ENCODE peak calls at places on chromosome 20, in ten cellular contexts. B is fibroblast of lung; Z is CD8-positive, alpha-beta memory T cell; M is heart right ventricle; N is lower lobe of right lung; D is neural progenitor cell; A is CD8-positive, alpha-beta T cell; P is keratinocyte; S is endothelial cell of umbilical vein; X is cardiac muscle cell. F is an unnamed sample. For H3K9me3, the result is how much of the 10 kb centered on the place peaks cover.

GRCh38 chr20:17498641-17499040 is 32.5 kb downstream of the BFSP1 start:
- DNase-seq in B (no peak), Z (no peak), M (no peak), N (no peak), D (no peak), A (no peak), P (no peak), S (no peak), X (no peak), F (no peak)

GRCh38 chr20:33370296-33370695 is 31.0 kb downstream of the CDK5RAP1 start:
- DNase-seq in B (no peak), Z (peak), M (no peak), N (no peak), D (no peak), A (peak), P (no peak), S (no peak), X (no peak), F (no peak)

GRCh38 chr20:46349742-46350056 is 41.4 kb upstream of the CDH22 start:
- DNase-seq in B (no peak), Z (no peak), M (no peak), N (no peak), D (no peak), A (no peak), P (no peak), S (no peak), X (no peak), F (no peak)

GRCh38 chr20:12575352-12576095 is 433.2 kb upstream of the SPTLC3 start:
- DNase-seq in B (peak), Z (no peak), M (peak), N (peak), D (no peak), A (no peak), P (no peak), S (no peak), X (peak), F (peak)

GRCh38 chr20:8744228-8744844 is 324.6 kb upstream of the PLCB4 start:
- DNase-seq in B (peak), Z (no peak), M (no peak), N (no peak), D (no peak), A (no peak), P (no peak), S (no peak), X (peak), F (no peak)

GRCh38 chr20:15511551-15511950 is 1061.7 kb downstream of the KIF16B start:
- DNase-seq in B (no peak), Z (no peak), M (no peak), N (no peak), D (no peak), A (no peak), P (no peak), S (no peak), X (no peak), F (no peak)

GRCh38 chr20:18271160-18271559 is 17.2 kb upstream of the ZNF133 start:
- DNase-seq in B (no peak), Z (no peak), M (no peak), N (no peak), D (no peak), A (no peak), P (no peak), S (no peak), X (no peak), F (no peak)

GRCh38 chr20:37011147-37011546 is 59.6 kb upstream of the SAMHD1 start:
- DNase-seq in B (no peak), Z (no peak), M (no peak), N (no peak), D (no peak), A (no peak), P (no peak), S (no peak), X (no peak), F (no peak)

GRCh38 chr20:44723391-44723790 is 8.2 kb downstream of the CCN5 start:
- DNase-seq in B (no peak), Z (no peak), M (no peak), N (peak), D (no peak), A (no peak), P (no peak), S (peak), X (peak), F (no peak)

GRCh38 chr20:43963872-43964791 is 49.5 kb downstream of the TOX2 start:
- DNase-seq in B (peak), Z (peak), M (peak), N (no peak), D (no peak), A (peak), P (no peak), S (no peak), X (peak), F (no peak)

GRCh38 chr20:41604002-41604401 is 14.2 kb downstream of the CHD6 start:
- DNase-seq in B (no peak), Z (no peak), M (no peak), N (no peak), D (no peak), A (no peak), P (no peak), S (no peak), X (no peak), F (no peak)

GRCh38 chr20:41613321-41613720 is 4.9 kb downstream of the CHD6 start:
- DNase-seq in B (no peak), Z (no peak), M (no peak), N (no peak), D (no peak), A (no peak), P (no peak), S (no peak), X (no peak), F (no peak)

GRCh38 chr20:41608606-41609005 is 9.6 kb downstream of the CHD6 start:
- DNase-seq in B (no peak), Z (no peak), M (no peak), N (no peak), D (no peak), A (no peak), P (no peak), S (no peak), X (no peak), F (no peak)

GRCh38 chr20:41607791-41608190 is 10.4 kb downstream of the CHD6 start:
- DNase-seq in B (no peak), Z (no peak), M (no peak), N (no peak), D (no peak), A (no peak), P (no peak), S (no peak), X (no peak), F (no peak)

DNA sequence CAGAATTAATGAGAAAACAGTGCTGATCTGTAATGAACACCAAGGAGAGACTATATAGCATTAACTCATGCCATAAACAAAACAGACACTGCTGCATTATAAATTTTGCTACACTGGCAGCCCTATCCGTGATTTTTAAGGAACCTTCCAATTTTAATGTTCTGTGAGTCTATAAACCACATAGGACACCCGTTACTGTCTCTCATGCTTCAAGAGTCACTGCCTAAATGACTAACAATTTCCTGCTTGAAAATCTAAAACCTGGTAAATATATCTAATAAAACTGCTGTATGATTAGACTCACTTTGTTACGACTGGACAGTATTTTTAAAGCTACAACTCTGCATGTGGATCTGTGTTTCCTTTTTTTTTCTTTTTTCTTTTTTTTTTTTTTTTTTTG is 8.7 kb downstream of the CHD6 start:
- DNase-seq in B (no peak), Z (no peak), M (no peak), N (no peak), D (no peak), A (no peak), P (no peak), S (no peak), X (no peak), F (no peak)
- H3K9me3 ChIP-seq in B (under half), Z (under half), M (under half), N (under half), D (under half), A (under half), P (under half), S (under half), X (under half), F (under half)

GRCh38 chr20:39574061-39574460 is 611.9 kb downstream of the DHX35 start:
- DNase-seq in B (no peak), Z (no peak), M (no peak), N (no peak), D (no peak), A (no peak), P (no peak), S (peak), X (no peak), F (no peak)
- H3K9me3 ChIP-seq in B (under half), Z (under half), M (under half), N (under half), D (under half), A (under half), P (under half), S (under half), X (under half), F (under half)

DNA sequence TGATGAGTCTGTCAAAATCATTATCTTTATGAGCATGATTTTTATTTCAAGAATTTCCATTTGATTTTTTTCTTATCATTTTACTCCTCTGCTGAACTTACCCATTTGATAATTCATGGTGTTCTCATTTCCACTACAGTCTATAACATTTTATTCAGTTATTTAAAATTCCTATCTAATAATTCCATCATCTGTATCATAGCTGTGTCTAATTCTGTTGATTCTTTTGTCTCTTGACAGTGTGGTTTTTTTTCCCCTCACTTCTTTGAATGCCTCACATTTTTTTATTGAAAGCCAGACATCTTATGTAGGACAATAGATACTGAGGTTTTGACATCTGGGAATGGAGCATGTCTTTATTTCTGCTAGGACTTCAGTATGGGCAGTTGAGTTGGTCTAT is 16.5 kb upstream of the APCDD1L start:
- DNase-seq in B (no peak), Z (no peak), M (no peak), N (no peak), D (no peak), A (no peak), P (no peak), S (no peak), X (no peak), F (no peak)
- H3K9me3 ChIP-seq in B (under half), Z (under half), M (half or more), N (under half), D (under half), A (under half), P (under half), S (under half), X (under half), F (under half)

DNA sequence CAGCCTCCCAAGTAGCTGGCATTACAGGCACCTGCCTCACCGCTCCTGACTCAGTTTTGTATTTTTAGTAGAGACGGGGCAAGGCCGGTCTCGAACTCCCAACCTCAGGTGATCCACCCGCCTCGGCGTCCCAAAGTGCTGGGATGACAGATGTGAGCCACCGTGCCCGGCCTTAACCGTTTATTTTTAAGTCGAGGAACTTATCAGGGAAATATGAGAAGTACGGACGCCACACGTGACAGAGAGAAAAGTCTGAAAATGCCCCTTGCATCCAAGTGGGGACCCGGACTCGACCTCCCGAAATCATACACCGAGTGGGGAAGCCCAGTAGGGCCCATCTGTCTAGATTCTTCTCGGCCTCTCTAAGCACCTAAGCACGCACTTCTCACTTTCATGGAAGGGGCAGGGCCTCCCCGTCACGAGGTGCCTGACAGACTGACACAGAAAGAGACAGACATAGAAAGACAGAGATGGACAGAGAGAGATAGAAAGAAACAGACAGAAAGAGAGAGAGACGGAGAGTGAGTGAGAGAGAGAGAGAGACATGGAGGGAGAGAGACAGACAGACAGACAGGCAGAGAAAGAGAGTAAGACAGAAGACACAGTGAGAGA is 756.5 kb upstream of the DEFB115 start:
- DNase-seq in B (no peak), Z (no peak), M (no peak), N (no peak), D (no peak), A (no peak), P (no peak), S (no peak), X (no peak), F (no peak)
- H3K9me3 ChIP-seq in B (under half), Z (under half), M (under half), N (under half), D (under half), A (under half), P (under half), S (under half), X (under half), F (under half)

GRCh38 chr20:29086938-29087337 is 2170.5 kb upstream of the DEFB115 start:
- DNase-seq in B (no peak), Z (no peak), M (no peak), N (no peak), D (no peak), A (no peak), P (no peak), S (no peak), X (no peak), F (no peak)
- H3K9me3 ChIP-seq in B (under half), Z (under half), M (under half), N (under half), D (under half), A (under half), P (under half), S (under half), X (under half), F (under half)

GRCh38 chr20:59661621-59662020 is 57.3 kb downstream of the PHACTR3 start:
- DNase-seq in B (no peak), Z (no peak), M (no peak), N (no peak), D (no peak), A (no peak), P (no peak), S (no peak), X (no peak), F (no peak)

GRCh38 chr20:59662161-59662560 is 57.8 kb downstream of the PHACTR3 start:
- DNase-seq in B (no peak), Z (no peak), M (no peak), N (no peak), D (no peak), A (no peak), P (no peak), S (no peak), X (no peak), F (no peak)

GRCh38 chr20:59656417-59656816 is 52.1 kb downstream of the PHACTR3 start:
- DNase-seq in B (no peak), Z (no peak), M (no peak), N (no peak), D (no peak), A (no peak), P (no peak), S (no peak), X (no peak), F (no peak)

GRCh38 chr20:59661141-59661540 is 56.8 kb downstream of the PHACTR3 start:
- DNase-seq in B (no peak), Z (no peak), M (no peak), N (no peak), D (no peak), A (no peak), P (no peak), S (no peak), X (no peak), F (no peak)

DNA sequence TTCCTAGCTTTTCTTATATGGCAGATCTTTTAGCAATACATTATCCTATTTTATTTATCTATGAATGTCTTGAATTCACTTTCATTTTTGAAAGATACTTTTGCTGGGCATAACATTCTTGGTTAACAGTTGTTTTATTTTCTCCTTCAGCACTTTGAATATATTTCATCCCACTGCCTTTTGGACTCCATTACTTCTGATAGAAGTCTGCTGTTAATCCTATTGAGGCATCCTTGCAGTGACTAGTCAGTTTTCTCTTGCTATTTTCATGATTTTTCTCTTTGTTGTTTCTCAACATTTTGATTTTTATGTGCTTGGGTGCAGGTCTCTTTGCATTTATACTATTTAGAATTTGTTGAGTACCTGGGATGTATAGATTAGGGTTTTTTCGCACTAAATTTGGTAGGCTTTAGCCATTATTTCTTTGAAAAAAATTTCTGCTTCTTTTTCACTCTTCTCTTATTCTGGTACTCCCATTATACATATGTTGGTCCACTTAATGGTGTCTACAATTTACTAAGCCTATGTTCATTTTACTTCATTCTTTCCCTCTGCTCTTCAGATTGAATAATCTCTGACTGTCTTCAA is 53.2 kb downstream of the PHACTR3 start:
- DNase-seq in B (peak), Z (no peak), M (no peak), N (no peak), D (no peak), A (no peak), P (no peak), S (no peak), X (no peak), F (no peak)
- H3K9me3 ChIP-seq in B (under half), Z (under half), M (under half), N (under half), D (under half), A (under half), P (under half), S (under half), X (under half), F (under half)

DNA sequence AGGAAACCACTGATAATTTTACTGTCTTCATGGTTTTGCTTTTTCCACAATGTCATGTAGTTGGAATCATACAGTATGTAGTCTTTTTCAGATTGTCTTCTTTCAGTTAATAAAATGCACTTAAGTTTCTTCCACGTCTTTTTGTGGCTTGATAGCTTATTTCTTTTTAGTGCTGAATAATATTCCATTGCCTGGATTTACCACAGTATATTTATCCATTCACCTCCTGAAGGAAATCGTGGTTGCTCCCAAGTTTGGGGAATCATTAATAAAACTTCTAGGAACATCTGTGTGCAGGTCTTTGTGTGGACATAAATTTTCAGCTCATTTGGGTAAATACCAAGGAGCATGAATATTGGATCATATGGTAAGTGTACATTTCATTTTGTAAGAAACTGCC is 38.8 kb upstream of the ZNFX1 start:
- DNase-seq in B (no peak), Z (no peak), M (no peak), N (no peak), D (no peak), A (no peak), P (no peak), S (no peak), X (no peak), F (no peak)
- H3K9me3 ChIP-seq in B (under half), Z (under half), M (under half), N (under half), D (under half), A (under half), P (under half), S (under half), X (under half), F (under half)

DNA sequence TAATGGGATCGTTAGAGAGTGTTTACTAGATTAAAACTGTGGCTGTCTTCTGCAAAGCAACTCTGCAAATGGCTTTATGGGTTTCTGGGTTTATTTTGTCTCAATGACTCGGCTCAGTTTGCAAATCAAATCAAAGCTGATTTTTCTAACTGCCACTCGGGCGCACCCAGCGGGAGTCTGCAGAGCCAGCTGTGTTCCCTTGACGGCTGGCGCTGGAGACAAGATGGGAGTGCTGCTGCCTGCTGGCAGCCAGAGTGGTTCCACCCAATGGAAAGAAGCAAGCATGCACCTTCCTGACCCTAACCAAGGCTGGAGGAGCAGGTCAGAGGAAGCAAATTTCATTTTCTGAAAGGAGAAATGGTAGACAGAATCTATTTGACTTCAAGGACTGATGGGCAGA is 659.0 kb upstream of the CHD6 start:
- DNase-seq in B (no peak), Z (no peak), M (no peak), N (no peak), D (peak), A (no peak), P (no peak), S (no peak), X (no peak), F (no peak)
- H3K9me3 ChIP-seq in B (under half), Z (under half), M (under half), N (under half), D (under half), A (under half), P (under half), S (under half), X (under half), F (under half)